ENCODE peak calls at places on chromosomes 13 and 19, in eight cellular contexts. W, U, L, R, A, B, J and T are unnamed samples.

GRCh38 chr19:15154002-15154612 is 46.7 kb downstream of the NOTCH3 start:
- DNase-seq in W (peak), U (no peak), L (no peak), R (peak), A (peak), B (no peak), J (no peak), T (no peak)

GRCh38 chr13:99845136-99845874 is 126.3 kb downstream of the ZIC5 start:
- DNase-seq in W (no peak), U (no peak), L (no peak), R (no peak), A (no peak), B (no peak), J (no peak), T (no peak)

GRCh38 chr13:92671821-92672220 is 554.8 kb upstream of the GPC6 start:
- DNase-seq in W (no peak), U (no peak), L (no peak), R (no peak), A (no peak), B (no peak), J (no peak), T (no peak)

GRCh38 chr19:41128692-41129091 is 14.5 kb downstream of the CYP2F1 start:
- DNase-seq in W (no peak), U (no peak), L (no peak), R (no peak), A (no peak), B (no peak), J (no peak), T (no peak)

GRCh38 chr13:23570099-23570926 is at the start of gene TNFRSF19:
- DNase-seq in W (no peak), U (no peak), L (no peak), R (peak), A (no peak), B (peak), J (no peak), T (no peak)

GRCh38 chr19:53909471-53910169 is 542 bp downstream of the CACNG7 start:
- DNase-seq in W (no peak), U (no peak), L (no peak), R (no peak), A (no peak), B (no peak), J (no peak), T (no peak)

GRCh38 chr19:48926909-48927308 is 6.6 kb upstream of the DHDH start:
- DNase-seq in W (no peak), U (no peak), L (no peak), R (peak), A (peak), B (peak), J (no peak), T (peak)

GRCh38 chr19:17420267-17420924 is 549 bp downstream of the MVB12A start:
- DNase-seq in W (no peak), U (no peak), L (peak), R (no peak), A (peak), B (no peak), J (no peak), T (peak)